ENCODE peak calls at places on chromosomes 13 and 19, in seven cellular contexts. One of them, this sample, is unnamed.

GRCh38 chr13:112857914-112858490 is 111.0 kb upstream of the MCF2L start:
- DNase-seq in DND-41: no peak
- DNase-seq in mammary epithelial cell: no peak
- DNase-seq in GM23248: no peak
- DNase-seq in PC-3: no peak
- DNase-seq in IMR-90: no peak
- DNase-seq in H1: no peak
- DNase-seq in this sample: no peak

GRCh38 chr13:93244141-93244917 is 17.7 kb downstream of the GPC6 start:
- DNase-seq in H1: no peak
- DNase-seq in GM23248: peak; percentile 81
- DNase-seq in PC-3: no peak
- DNase-seq in mammary epithelial cell: peak; percentile 63
- DNase-seq in DND-41: no peak
- DNase-seq in IMR-90: peak; percentile 67
- DNase-seq in this sample: no peak

GRCh38 chr13:78409172-78409571 is 194.2 kb downstream of the POU4F1 start:
- DNase-seq in PC-3: no peak
- DNase-seq in IMR-90: no peak
- DNase-seq in GM23248: no peak
- DNase-seq in mammary epithelial cell: no peak
- DNase-seq in H1: no peak
- DNase-seq in DND-41: no peak
- DNase-seq in this sample: no peak

GRCh38 chr19:40294560-40294959 is 9.4 kb upstream of the AKT2 start:
- DNase-seq in IMR-90: no peak
- DNase-seq in GM23248: no peak
- DNase-seq in mammary epithelial cell: no peak
- DNase-seq in H1: no peak
- DNase-seq in PC-3: no peak
- DNase-seq in DND-41: no peak
- DNase-seq in this sample: no peak

GRCh38 chr13:50714886-50715285 is 128.6 kb downstream of the DLEU7 start:
- DNase-seq in DND-41: no peak
- DNase-seq in IMR-90: no peak
- DNase-seq in H1: no peak
- DNase-seq in mammary epithelial cell: no peak
- DNase-seq in PC-3: no peak
- DNase-seq in GM23248: no peak
- DNase-seq in this sample: no peak

GRCh38 chr13:48680756-48681392 is 27.1 kb downstream of the CYSLTR2 start:
- DNase-seq in mammary epithelial cell: no peak
- DNase-seq in PC-3: no peak
- DNase-seq in DND-41: no peak
- DNase-seq in GM23248: no peak
- DNase-seq in H1: no peak
- DNase-seq in IMR-90: no peak
- DNase-seq in this sample: no peak

GRCh38 chr13:113148407-113148806 is 10.0 kb upstream of the PROZ start:
- DNase-seq in H1: no peak
- DNase-seq in GM23248: no peak
- DNase-seq in mammary epithelial cell: no peak
- DNase-seq in PC-3: no peak
- DNase-seq in IMR-90: no peak
- DNase-seq in DND-41: no peak
- DNase-seq in this sample: no peak

GRCh38 chr13:113216165-113217056 is 7.0 kb downstream of the CUL4A start:
- DNase-seq in PC-3: peak; percentile 73
- DNase-seq in GM23248: peak; percentile 85
- DNase-seq in IMR-90: peak; percentile 74
- DNase-seq in mammary epithelial cell: peak; percentile 72
- DNase-seq in H1: no peak
- DNase-seq in DND-41: no peak
- DNase-seq in this sample: no peak

GRCh38 chr19:49658566-49659442 is 6.9 kb downstream of the IRF3 start:
- DNase-seq in IMR-90: no peak
- DNase-seq in PC-3: no peak
- DNase-seq in H1: no peak
- DNase-seq in GM23248: no peak
- DNase-seq in DND-41: no peak
- DNase-seq in mammary epithelial cell: no peak
- DNase-seq in this sample: no peak

GRCh38 chr19:49655570-49656455 is 9.8 kb downstream of the IRF3 start:
- DNase-seq in mammary epithelial cell: no peak
- DNase-seq in IMR-90: no peak
- DNase-seq in DND-41: no peak
- DNase-seq in PC-3: no peak
- DNase-seq in GM23248: no peak
- DNase-seq in H1: no peak
- DNase-seq in this sample: no peak

GRCh38 chr19:49656456-49657109 is 9.1 kb downstream of the IRF3 start:
- DNase-seq in H1: no peak
- DNase-seq in mammary epithelial cell: no peak
- DNase-seq in DND-41: no peak
- DNase-seq in GM23248: no peak
- DNase-seq in IMR-90: no peak
- DNase-seq in PC-3: no peak
- DNase-seq in this sample: no peak

GRCh38 chr19:49657493-49658138 is 8.0 kb downstream of the IRF3 start:
- DNase-seq in PC-3: no peak
- DNase-seq in H1: no peak
- DNase-seq in mammary epithelial cell: no peak
- DNase-seq in GM23248: no peak
- DNase-seq in IMR-90: no peak
- DNase-seq in DND-41: no peak
- DNase-seq in this sample: no peak

DNA sequence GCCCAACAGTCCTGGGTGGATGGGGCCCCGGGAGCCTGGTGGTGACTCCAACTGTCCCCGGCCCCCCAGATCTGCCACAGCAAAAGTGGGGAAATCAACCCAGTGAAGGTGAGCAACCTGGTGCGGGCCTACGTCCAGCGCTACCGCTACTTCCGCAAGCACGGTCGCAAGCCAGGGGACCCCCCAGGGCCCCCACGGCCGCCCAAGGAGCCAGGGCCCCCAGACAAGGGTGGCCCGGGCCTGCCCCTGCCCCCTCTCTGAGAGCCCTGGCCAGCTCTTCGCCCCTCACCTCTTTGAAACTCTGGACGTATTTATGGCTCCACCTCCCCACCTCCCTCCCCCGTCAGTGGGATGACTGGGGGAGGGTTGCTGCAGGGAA is 7.5 kb downstream of the IRF3 start:
- DNase-seq in IMR-90: no peak
- DNase-seq in mammary epithelial cell: no peak
- DNase-seq in H1: no peak
- DNase-seq in GM23248: no peak
- DNase-seq in DND-41: no peak
- DNase-seq in PC-3: no peak
- DNase-seq in this sample: no peak
- H4K20me1 ChIP-seq in IMR-90: peaks cover 30% of the 10 kb centered on the region
- H4K20me1 ChIP-seq in mammary epithelial cell: no peaks in the 10 kb centered on the region
- H4K20me1 ChIP-seq in H1: peaks cover 9% of the 10 kb centered on the region
- H4K20me1 ChIP-seq in GM23248: no peaks in the 10 kb centered on the region
- H4K20me1 ChIP-seq in DND-41: peaks cover 52% of the 10 kb centered on the region
- H4K20me1 ChIP-seq in PC-3: peaks cover 3% of the 10 kb centered on the region
- H4K20me1 ChIP-seq in this sample: peaks cover 7% of the 10 kb centered on the region

GRCh38 chr19:4984448-4984990 is 15.6 kb downstream of the KDM4B start:
- DNase-seq in PC-3: no peak
- DNase-seq in DND-41: no peak
- DNase-seq in mammary epithelial cell: no peak
- DNase-seq in H1: no peak
- DNase-seq in IMR-90: no peak
- DNase-seq in GM23248: no peak
- DNase-seq in this sample: peak; percentile 46

GRCh38 chr19:4986471-4986888 is 17.6 kb downstream of the KDM4B start:
- DNase-seq in DND-41: no peak
- DNase-seq in mammary epithelial cell: no peak
- DNase-seq in PC-3: no peak
- DNase-seq in GM23248: no peak
- DNase-seq in IMR-90: no peak
- DNase-seq in H1: no peak
- DNase-seq in this sample: no peak

GRCh38 chr19:4986056-4986455 is 17.1 kb downstream of the KDM4B start:
- DNase-seq in GM23248: no peak
- DNase-seq in DND-41: no peak
- DNase-seq in PC-3: no peak
- DNase-seq in mammary epithelial cell: no peak
- DNase-seq in IMR-90: no peak
- DNase-seq in H1: no peak
- DNase-seq in this sample: no peak

GRCh38 chr19:4984106-4984380 is 15.1 kb downstream of the KDM4B start:
- DNase-seq in IMR-90: no peak
- DNase-seq in DND-41: no peak
- DNase-seq in H1: no peak
- DNase-seq in PC-3: no peak
- DNase-seq in GM23248: no peak
- DNase-seq in mammary epithelial cell: no peak
- DNase-seq in this sample: no peak

DNA sequence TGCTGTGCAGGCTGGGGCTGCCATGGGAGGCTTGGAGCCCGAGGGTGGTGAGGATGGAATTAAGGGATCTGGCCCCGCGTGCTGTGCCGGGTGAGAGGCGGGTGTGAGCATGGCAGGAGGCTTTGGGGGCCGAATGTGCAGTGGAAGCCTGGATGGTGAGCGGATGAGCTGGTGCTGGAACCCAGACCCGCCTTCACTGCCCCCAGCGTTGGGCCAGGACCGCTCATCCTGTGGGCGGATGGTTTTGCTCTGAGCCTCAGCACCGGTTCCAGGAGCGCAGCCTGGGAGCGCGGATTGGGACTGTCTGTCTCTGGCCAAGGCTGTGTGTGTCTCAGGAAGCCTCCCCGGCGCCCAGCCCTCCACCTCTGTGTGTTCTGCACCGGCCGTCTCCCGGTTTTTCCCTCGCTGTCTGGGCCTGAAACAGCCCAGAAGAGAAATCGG is 16.7 kb downstream of the KDM4B start:
- DNase-seq in PC-3: no peak
- DNase-seq in H1: no peak
- DNase-seq in IMR-90: no peak
- DNase-seq in mammary epithelial cell: no peak
- DNase-seq in GM23248: no peak
- DNase-seq in DND-41: no peak
- DNase-seq in this sample: peak; percentile 41
- H3K9ac ChIP-seq in PC-3: no peak overlapping the region
- H3K9ac ChIP-seq in H1: no peak overlapping the region
- H3K9ac ChIP-seq in IMR-90: no peak overlapping the region
- H3K9ac ChIP-seq in mammary epithelial cell: no peak overlapping the region
- H3K9ac ChIP-seq in GM23248: no peak overlapping the region
- H3K9ac ChIP-seq in DND-41: no peak overlapping the region
- H3K9ac ChIP-seq in this sample: no peak overlapping the region

GRCh38 chr19:1277061-1277460 is 1.7 kb downstream of the FAM174C start:
- DNase-seq in GM23248: no peak
- DNase-seq in PC-3: no peak
- DNase-seq in mammary epithelial cell: no peak
- DNase-seq in H1: no peak
- DNase-seq in IMR-90: no peak
- DNase-seq in DND-41: no peak
- DNase-seq in this sample: no peak

GRCh38 chr19:1276620-1277007 is 1.3 kb downstream of the FAM174C start:
- DNase-seq in IMR-90: no peak
- DNase-seq in mammary epithelial cell: no peak
- DNase-seq in PC-3: no peak
- DNase-seq in GM23248: no peak
- DNase-seq in DND-41: no peak
- DNase-seq in H1: no peak
- DNase-seq in this sample: no peak

GRCh38 chr19:1275260-1275975 is at the start of gene FAM174C:
- DNase-seq in H1: no peak
- DNase-seq in mammary epithelial cell: peak; percentile 96
- DNase-seq in IMR-90: peak; percentile 97
- DNase-seq in PC-3: peak; percentile 92
- DNase-seq in GM23248: peak; percentile 99
- DNase-seq in DND-41: peak; percentile 97
- DNase-seq in this sample: peak; percentile 97

GRCh38 chr19:1274852-1275259 is 474 bp upstream of the FAM174C start:
- DNase-seq in GM23248: peak; percentile 67
- DNase-seq in IMR-90: no peak
- DNase-seq in DND-41: no peak
- DNase-seq in mammary epithelial cell: no peak
- DNase-seq in H1: no peak
- DNase-seq in PC-3: no peak
- DNase-seq in this sample: peak; percentile 56

DNA sequence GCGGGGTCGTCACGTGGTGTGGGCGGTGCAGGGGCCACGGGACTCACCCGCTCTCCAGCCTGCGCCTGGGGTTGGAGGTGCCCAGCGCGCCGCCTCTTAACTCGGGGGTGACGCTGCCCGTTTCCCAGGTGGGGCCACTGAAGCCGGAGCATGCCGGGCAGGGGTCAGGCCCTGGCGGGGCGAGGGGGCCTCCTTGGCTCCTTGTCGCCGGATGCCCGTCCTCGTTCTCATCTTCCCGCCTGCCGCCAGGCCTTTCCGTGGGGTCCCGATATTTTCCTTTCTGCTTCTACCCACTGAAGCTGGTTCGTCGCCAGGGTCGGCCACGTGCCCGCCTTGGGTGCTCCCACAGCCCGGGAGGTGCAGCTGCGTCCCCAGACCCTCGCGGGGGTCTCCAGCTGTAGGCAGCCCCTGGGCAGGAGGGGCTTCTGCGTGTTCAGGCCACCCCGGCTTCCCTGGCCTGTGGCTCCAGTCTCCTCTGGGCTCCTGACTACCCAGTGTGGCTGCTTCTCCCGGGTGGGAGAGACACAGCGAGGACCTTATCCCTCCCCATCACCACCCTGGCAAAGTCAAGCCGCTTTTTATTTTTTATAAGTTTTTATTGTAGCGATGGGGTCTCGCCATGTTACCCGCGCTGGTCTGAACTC is 768 bp downstream of the FAM174C start:
- DNase-seq in GM23248: no peak
- DNase-seq in IMR-90: no peak
- DNase-seq in PC-3: no peak
- DNase-seq in H1: no peak
- DNase-seq in mammary epithelial cell: no peak
- DNase-seq in DND-41: no peak
- DNase-seq in this sample: no peak
- H4K20me1 ChIP-seq in GM23248: no peaks in the 10 kb centered on the region
- H4K20me1 ChIP-seq in IMR-90: peaks cover 59% of the 10 kb centered on the region
- H4K20me1 ChIP-seq in PC-3: no peaks in the 10 kb centered on the region
- H4K20me1 ChIP-seq in H1: peaks cover 5% of the 10 kb centered on the region
- H4K20me1 ChIP-seq in mammary epithelial cell: no peaks in the 10 kb centered on the region
- H4K20me1 ChIP-seq in DND-41: peaks cover 70% of the 10 kb centered on the region
- H4K20me1 ChIP-seq in this sample: peaks cover 42% of the 10 kb centered on the region

GRCh38 chr19:18765224-18765623 is 25.9 kb downstream of the COMP start:
- DNase-seq in H1: no peak
- DNase-seq in DND-41: no peak
- DNase-seq in GM23248: no peak
- DNase-seq in PC-3: no peak
- DNase-seq in mammary epithelial cell: no peak
- DNase-seq in IMR-90: no peak
- DNase-seq in this sample: no peak

GRCh38 chr19:18761531-18762110 is 29.5 kb downstream of the COMP start:
- DNase-seq in IMR-90: no peak
- DNase-seq in GM23248: no peak
- DNase-seq in mammary epithelial cell: no peak
- DNase-seq in PC-3: no peak
- DNase-seq in H1: no peak
- DNase-seq in DND-41: no peak
- DNase-seq in this sample: no peak

GRCh38 chr19:18763674-18764590 is 27.2 kb downstream of the COMP start:
- DNase-seq in IMR-90: peak; percentile 27
- DNase-seq in mammary epithelial cell: peak; percentile 98
- DNase-seq in GM23248: peak; percentile 98
- DNase-seq in DND-41: no peak
- DNase-seq in H1: no peak
- DNase-seq in PC-3: peak; percentile 82
- DNase-seq in this sample: peak; percentile 88

GRCh38 chr19:18762125-18763023 is 28.7 kb downstream of the COMP start:
- DNase-seq in GM23248: peak; percentile 12
- DNase-seq in H1: no peak
- DNase-seq in PC-3: peak; percentile 95
- DNase-seq in mammary epithelial cell: peak; percentile 94
- DNase-seq in IMR-90: no peak
- DNase-seq in DND-41: no peak
- DNase-seq in this sample: peak; percentile 82

DNA sequence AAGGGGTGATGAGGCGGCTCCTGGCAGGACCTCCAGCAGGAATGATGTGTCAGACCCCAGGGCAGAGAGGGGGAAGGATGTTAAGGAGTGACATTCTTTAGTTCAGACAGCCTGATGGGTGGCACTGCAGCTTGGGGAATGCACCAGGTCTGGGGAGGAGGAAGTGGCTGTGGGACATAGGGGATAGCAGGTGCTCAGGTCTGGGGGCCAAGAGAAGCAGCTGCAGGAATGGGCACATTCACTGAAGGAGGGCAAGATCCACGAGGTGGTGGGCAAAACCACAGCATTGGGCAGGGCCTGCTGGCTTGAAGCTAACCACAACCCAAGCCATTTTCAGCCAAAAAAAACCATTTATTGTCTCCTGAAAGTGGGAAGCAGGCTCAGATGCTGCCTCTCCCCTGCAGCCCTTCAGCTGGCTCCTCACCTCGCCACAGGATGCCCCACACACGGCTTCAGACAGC is 26.5 kb downstream of the COMP start:
- DNase-seq in PC-3: peak; percentile 73
- DNase-seq in mammary epithelial cell: no peak
- DNase-seq in IMR-90: no peak
- DNase-seq in DND-41: peak; percentile 35
- DNase-seq in GM23248: peak; percentile 83
- DNase-seq in H1: no peak
- DNase-seq in this sample: no peak
- H3K9ac ChIP-seq in PC-3: no peak overlapping the region
- H3K9ac ChIP-seq in mammary epithelial cell: no peak overlapping the region
- H3K9ac ChIP-seq in IMR-90: no peak overlapping the region
- H3K9ac ChIP-seq in DND-41: no peak overlapping the region
- H3K9ac ChIP-seq in GM23248: peak overlapping the region; percentile 52
- H3K9ac ChIP-seq in H1: no peak overlapping the region
- H3K9ac ChIP-seq in this sample: peak overlapping the region; percentile 51